ENCODE peak calls at places on chromosomes 4 and X, in seven cellular contexts. One of them, this sample, is unnamed.

GRCh38 chrX:28920141-28920540 is 332.9 kb downstream of the IL1RAPL1 start:
- DNase-seq in tibial nerve: no peak
- DNase-seq in Peyer's patch: no peak
- DNase-seq in right lobe of liver: no peak
- DNase-seq in H1: no peak
- DNase-seq in stomach: no peak
- DNase-seq in lung: no peak
- DNase-seq in this sample: no peak

GRCh38 chr4:80171251-80171650 is 26.1 kb upstream of the PRDM8 start:
- DNase-seq in H1: no peak
- DNase-seq in Peyer's patch: no peak
- DNase-seq in tibial nerve: no peak
- DNase-seq in right lobe of liver: no peak
- DNase-seq in stomach: no peak
- DNase-seq in lung: no peak
- DNase-seq in this sample: no peak

GRCh38 chrX:41384041-41384705 is 50.2 kb downstream of the DDX3X start:
- DNase-seq in right lobe of liver: peak; percentile 78
- DNase-seq in tibial nerve: peak; percentile 13
- DNase-seq in H1: no peak
- DNase-seq in stomach: peak; percentile 80
- DNase-seq in Peyer's patch: peak; percentile 75
- DNase-seq in lung: peak; percentile 80
- DNase-seq in this sample: no peak

GRCh38 chr4:76515975-76516853 is 81.2 kb downstream of the SHROOM3 start:
- DNase-seq in Peyer's patch: no peak
- DNase-seq in stomach: no peak
- DNase-seq in lung: no peak
- DNase-seq in H1: no peak
- DNase-seq in tibial nerve: no peak
- DNase-seq in right lobe of liver: no peak
- DNase-seq in this sample: no peak

GRCh38 chrX:37434362-37434761 is 85.2 kb downstream of the PRRG1 start:
- DNase-seq in right lobe of liver: no peak
- DNase-seq in lung: no peak
- DNase-seq in Peyer's patch: no peak
- DNase-seq in tibial nerve: no peak
- DNase-seq in H1: no peak
- DNase-seq in stomach: no peak
- DNase-seq in this sample: no peak

GRCh38 chr4:57989430-57989829 is 879.2 kb upstream of the IGFBP7 start:
- DNase-seq in Peyer's patch: no peak
- DNase-seq in lung: no peak
- DNase-seq in right lobe of liver: no peak
- DNase-seq in H1: no peak
- DNase-seq in tibial nerve: no peak
- DNase-seq in stomach: no peak
- DNase-seq in this sample: no peak

GRCh38 chr4:39614487-39615162 is 24.0 kb downstream of the SMIM14 start:
- DNase-seq in right lobe of liver: no peak
- DNase-seq in tibial nerve: no peak
- DNase-seq in lung: no peak
- DNase-seq in Peyer's patch: no peak
- DNase-seq in H1: no peak
- DNase-seq in stomach: no peak
- DNase-seq in this sample: no peak

GRCh38 chr4:2482192-2482591 is 13.3 kb downstream of the RNF4 start:
- DNase-seq in H1: no peak
- DNase-seq in right lobe of liver: no peak
- DNase-seq in Peyer's patch: no peak
- DNase-seq in lung: no peak
- DNase-seq in tibial nerve: no peak
- DNase-seq in stomach: no peak
- DNase-seq in this sample: no peak

GRCh38 chrX:28586891-28587635 is at the start of gene IL1RAPL1:
- DNase-seq in right lobe of liver: no peak
- DNase-seq in Peyer's patch: no peak
- DNase-seq in H1: no peak
- DNase-seq in tibial nerve: no peak
- DNase-seq in lung: no peak
- DNase-seq in stomach: no peak
- DNase-seq in this sample: no peak

DNA sequence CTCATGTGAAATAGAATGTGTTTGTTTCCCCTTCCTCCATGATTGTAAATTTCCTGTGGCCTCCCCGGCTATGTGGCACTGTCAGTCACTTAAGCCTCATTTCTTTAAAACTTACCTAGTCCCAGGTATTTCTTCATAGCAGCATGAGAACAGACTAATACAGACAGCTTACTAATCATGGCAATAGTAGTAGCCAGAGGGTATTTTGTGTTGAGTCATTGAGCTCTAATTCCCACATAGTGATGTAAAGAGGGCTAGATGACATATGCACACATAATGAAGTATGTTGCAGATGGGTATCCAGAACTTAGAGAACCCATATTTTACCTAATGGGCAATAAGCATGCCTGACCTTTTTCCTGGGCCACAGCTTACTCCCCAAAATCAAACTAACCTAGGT is 1197.2 kb downstream of the PCDH7 start:
- DNase-seq in stomach: no peak
- DNase-seq in lung: no peak
- DNase-seq in H1: no peak
- DNase-seq in Peyer's patch: no peak
- DNase-seq in tibial nerve: no peak
- DNase-seq in right lobe of liver: no peak
- DNase-seq in this sample: no peak
- H3K9me3 ChIP-seq in stomach: peaks cover 4% of the 10 kb centered on the region
- H3K9me3 ChIP-seq in lung: peaks cover 4% of the 10 kb centered on the region
- H3K9me3 ChIP-seq in H1: peaks cover 17% of the 10 kb centered on the region
- H3K9me3 ChIP-seq in Peyer's patch: no peaks in the 10 kb centered on the region
- H3K9me3 ChIP-seq in tibial nerve: no peaks in the 10 kb centered on the region
- H3K9me3 ChIP-seq in right lobe of liver: peaks cover 3% of the 10 kb centered on the region
- H3K9me3 ChIP-seq in this sample: no peaks in the 10 kb centered on the region

GRCh38 chrX:24259544-24260240 is 54.2 kb downstream of the SUPT20HL2 start:
- DNase-seq in H1: no peak
- DNase-seq in lung: no peak
- DNase-seq in stomach: no peak
- DNase-seq in Peyer's patch: no peak
- DNase-seq in right lobe of liver: peak; percentile 50
- DNase-seq in tibial nerve: no peak
- DNase-seq in this sample: no peak
- TF ChIP-seq CTCF in H1: peak; percentile 55
- TF ChIP-seq CTCF in lung: peak; percentile 25
- TF ChIP-seq CTCF in stomach: peak; percentile 32
- TF ChIP-seq CTCF in Peyer's patch: no peak
- TF ChIP-seq CTCF in right lobe of liver: peak; percentile 61
- TF ChIP-seq CTCF in tibial nerve: peak; percentile 39
- TF ChIP-seq CTCF in this sample: no peak

DNA sequence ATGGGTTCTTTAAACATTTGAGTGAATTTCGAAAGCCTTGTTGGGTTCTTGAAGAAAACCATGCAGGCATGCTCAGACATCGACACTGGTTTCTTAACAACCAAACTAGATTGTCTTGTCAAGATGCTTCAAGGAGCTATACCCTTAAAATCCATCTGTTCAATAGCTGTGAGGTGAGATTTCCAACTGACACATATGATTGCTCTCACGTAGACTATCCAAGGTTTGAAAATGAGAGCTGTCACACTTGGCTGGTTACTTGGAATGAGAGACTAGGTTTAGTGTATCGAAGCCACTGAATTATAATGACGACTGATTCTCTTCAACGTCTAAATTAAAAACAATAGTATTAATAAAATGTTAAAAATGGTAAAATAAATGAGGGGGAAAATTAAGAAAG is 2725.5 kb downstream of the ARAP2 start:
- DNase-seq in Peyer's patch: no peak
- DNase-seq in H1: no peak
- DNase-seq in lung: no peak
- DNase-seq in stomach: no peak
- DNase-seq in tibial nerve: no peak
- DNase-seq in right lobe of liver: no peak
- DNase-seq in this sample: no peak
- H3K9me3 ChIP-seq in Peyer's patch: no peaks in the 10 kb centered on the region
- H3K9me3 ChIP-seq in H1: peaks cover 10% of the 10 kb centered on the region
- H3K9me3 ChIP-seq in lung: no peaks in the 10 kb centered on the region
- H3K9me3 ChIP-seq in stomach: no peaks in the 10 kb centered on the region
- H3K9me3 ChIP-seq in tibial nerve: no peaks in the 10 kb centered on the region
- H3K9me3 ChIP-seq in right lobe of liver: no peaks in the 10 kb centered on the region
- H3K9me3 ChIP-seq in this sample: no peaks in the 10 kb centered on the region

GRCh38 chr4:105496899-105497298 is 23.0 kb upstream of the PPA2 start:
- DNase-seq in right lobe of liver: no peak
- DNase-seq in lung: no peak
- DNase-seq in H1: no peak
- DNase-seq in stomach: no peak
- DNase-seq in Peyer's patch: no peak
- DNase-seq in tibial nerve: no peak
- DNase-seq in this sample: no peak
- TF ChIP-seq CTCF in right lobe of liver: no peak
- TF ChIP-seq CTCF in lung: no peak
- TF ChIP-seq CTCF in H1: peak; percentile 30
- TF ChIP-seq CTCF in stomach: no peak
- TF ChIP-seq CTCF in Peyer's patch: no peak
- TF ChIP-seq CTCF in tibial nerve: no peak
- TF ChIP-seq CTCF in this sample: no peak

DNA sequence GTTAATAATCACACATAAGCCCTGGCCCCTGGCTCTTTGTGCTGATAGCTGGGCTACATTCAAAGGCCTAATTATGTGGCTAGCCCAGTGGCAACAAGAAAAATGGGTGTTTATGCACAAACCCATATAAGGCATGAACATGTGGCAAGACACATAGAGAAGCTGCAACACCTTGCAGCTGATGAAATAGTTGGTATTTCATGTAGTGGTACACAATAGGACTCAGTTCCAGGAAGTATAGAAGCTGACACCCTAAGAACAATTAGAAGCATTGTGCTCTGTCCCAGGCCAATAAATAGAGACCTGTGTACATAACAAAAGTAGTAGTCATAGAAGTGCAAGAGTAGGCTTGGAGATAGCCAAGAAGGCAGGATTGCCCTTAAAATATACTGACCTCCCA is 14.7 kb upstream of the ZNF630 start:
- DNase-seq in right lobe of liver: no peak
- DNase-seq in tibial nerve: no peak
- DNase-seq in H1: no peak
- DNase-seq in Peyer's patch: no peak
- DNase-seq in stomach: no peak
- DNase-seq in lung: no peak
- DNase-seq in this sample: no peak
- H3K9me3 ChIP-seq in right lobe of liver: no peaks in the 10 kb centered on the region
- H3K9me3 ChIP-seq in tibial nerve: no peaks in the 10 kb centered on the region
- H3K9me3 ChIP-seq in H1: no peaks in the 10 kb centered on the region
- H3K9me3 ChIP-seq in Peyer's patch: no peaks in the 10 kb centered on the region
- H3K9me3 ChIP-seq in stomach: no peaks in the 10 kb centered on the region
- H3K9me3 ChIP-seq in lung: no peaks in the 10 kb centered on the region
- H3K9me3 ChIP-seq in this sample: no peaks in the 10 kb centered on the region

GRCh38 chrX:129824620-129825019 is 19.1 kb downstream of the ZDHHC9 start:
- DNase-seq in Peyer's patch: no peak
- DNase-seq in H1: no peak
- DNase-seq in tibial nerve: no peak
- DNase-seq in right lobe of liver: no peak
- DNase-seq in lung: no peak
- DNase-seq in stomach: no peak
- DNase-seq in this sample: no peak

GRCh38 chrX:129825746-129826505 is 17.8 kb downstream of the ZDHHC9 start:
- DNase-seq in lung: no peak
- DNase-seq in right lobe of liver: peak; percentile 60
- DNase-seq in Peyer's patch: peak; percentile 51
- DNase-seq in tibial nerve: no peak
- DNase-seq in H1: no peak
- DNase-seq in stomach: no peak
- DNase-seq in this sample: no peak

GRCh38 chrX:129823523-129823922 is 20.2 kb downstream of the ZDHHC9 start:
- DNase-seq in Peyer's patch: no peak
- DNase-seq in lung: no peak
- DNase-seq in right lobe of liver: no peak
- DNase-seq in tibial nerve: peak; percentile 14
- DNase-seq in H1: no peak
- DNase-seq in stomach: no peak
- DNase-seq in this sample: no peak

GRCh38 chrX:129823115-129823514 is 20.6 kb downstream of the ZDHHC9 start:
- DNase-seq in lung: no peak
- DNase-seq in tibial nerve: no peak
- DNase-seq in right lobe of liver: no peak
- DNase-seq in stomach: peak; percentile 33
- DNase-seq in Peyer's patch: no peak
- DNase-seq in H1: no peak
- DNase-seq in this sample: peak; percentile 41
- TF ChIP-seq CTCF in lung: peak; percentile 21
- TF ChIP-seq CTCF in tibial nerve: peak; percentile 38
- TF ChIP-seq CTCF in right lobe of liver: peak; percentile 52
- TF ChIP-seq CTCF in stomach: peak; percentile 25
- TF ChIP-seq CTCF in Peyer's patch: peak; percentile 43
- TF ChIP-seq CTCF in H1: peak; percentile 49
- TF ChIP-seq CTCF in this sample: peak; percentile 49